ENCODE peak calls at places on chromosomes 12 and 14, in seven cellular contexts. M, P, E, J, A, D and Y are unnamed samples.

GRCh38 chr14:71467419-71467818 is 464.8 kb upstream of the RGS6 start:
- DNase-seq in M (no peak), P (no peak), E (no peak), J (no peak), A (no peak), D (no peak), Y (no peak)

GRCh38 chr12:4830568-4830967 is 79.1 kb upstream of the KCNA1 start:
- DNase-seq in M (no peak), P (no peak), E (no peak), J (no peak), A (no peak), D (peak; percentile 78), Y (no peak)

GRCh38 chr12:49201595-49202295 is 12.9 kb upstream of the TUBA1A start:
- DNase-seq in M (no peak), P (no peak), E (no peak), J (no peak), A (no peak), D (peak; percentile 60), Y (no peak)

GRCh38 chr12:108930155-108930554 is 50.3 kb downstream of the DAO start:
- DNase-seq in M (no peak), P (no peak), E (no peak), J (no peak), A (no peak), D (no peak), Y (no peak)

GRCh38 chr14:25121342-25122129 is 71.6 kb upstream of the STXBP6 start:
- DNase-seq in M (peak; percentile 34), P (no peak), E (peak; percentile 13), J (no peak), A (no peak), D (no peak), Y (no peak)

GRCh38 chr12:69266045-69266635 is 26.8 kb downstream of the CPSF6 start:
- DNase-seq in M (no peak), P (no peak), E (no peak), J (no peak), A (no peak), D (no peak), Y (no peak)

GRCh38 chr14:58907803-58908202 is 270.0 kb downstream of the DACT1 start:
- DNase-seq in M (no peak), P (no peak), E (no peak), J (no peak), A (no peak), D (no peak), Y (no peak)

GRCh38 chr14:64935508-64935907 is 7.0 kb downstream of the GPX2 start:
- DNase-seq in M (no peak), P (no peak), E (no peak), J (no peak), A (no peak), D (no peak), Y (no peak)

GRCh38 chr14:99753225-99754140 is 39.7 kb upstream of the EML1 start:
- DNase-seq in M (no peak), P (peak; percentile 68), E (no peak), J (no peak), A (no peak), D (peak; percentile 66), Y (no peak)

GRCh38 chr12:31928246-31929139 is 30.7 kb upstream of the RESF1 start:
- DNase-seq in M (no peak), P (no peak), E (no peak), J (no peak), A (no peak), D (no peak), Y (no peak)

GRCh38 chr12:25051583-25052190 is 102.8 kb upstream of the BCAT1 start:
- DNase-seq in M (no peak), P (no peak), E (no peak), J (no peak), A (peak; percentile 10), D (no peak), Y (no peak)

GRCh38 chr14:91997492-91997891 is 42.4 kb downstream of the TRIP11 start:
- DNase-seq in M (no peak), P (no peak), E (no peak), J (no peak), A (no peak), D (no peak), Y (no peak)

GRCh38 chr12:95944108-95944704 is 1.1 kb downstream of the AMDHD1 start:
- DNase-seq in M (no peak), P (no peak), E (no peak), J (no peak), A (no peak), D (no peak), Y (no peak)

GRCh38 chr12:11718768-11719253 is 69.3 kb downstream of the ETV6 start:
- DNase-seq in M (no peak), P (no peak), E (peak; percentile 38), J (no peak), A (no peak), D (no peak), Y (no peak)

GRCh38 chr12:50620050-50620974 is 115.5 kb downstream of the DIP2B start:
- DNase-seq in M (no peak), P (no peak), E (peak; percentile 57), J (no peak), A (no peak), D (peak; percentile 68), Y (no peak)

GRCh38 chr14:92549853-92550244 is 36.3 kb downstream of the RIN3 start:
- DNase-seq in M (no peak), P (peak; percentile 81), E (no peak), J (no peak), A (no peak), D (no peak), Y (peak; percentile 79)

GRCh38 chr14:36655571-36655962 is 6.1 kb upstream of the PAX9 start:
- DNase-seq in M (no peak), P (no peak), E (no peak), J (no peak), A (no peak), D (no peak), Y (no peak)

GRCh38 chr14:92362781-92363235 is 39.8 kb downstream of the SLC24A4 start:
- DNase-seq in M (no peak), P (peak; percentile 91), E (no peak), J (no peak), A (no peak), D (no peak), Y (no peak)

GRCh38 chr12:97277030-97277429 is 185.6 kb upstream of the RMST start:
- DNase-seq in M (no peak), P (no peak), E (no peak), J (no peak), A (no peak), D (no peak), Y (no peak)

GRCh38 chr14:32588448-32589320 is 259.6 kb downstream of the AKAP6 start:
- DNase-seq in M (peak; percentile 43), P (no peak), E (peak; percentile 22), J (no peak), A (no peak), D (peak; percentile 60), Y (no peak)

GRCh38 chr12:113781415-113782198 is 184.5 kb downstream of the RBM19 start:
- DNase-seq in M (peak; percentile 30), P (no peak), E (no peak), J (no peak), A (no peak), D (no peak), Y (no peak)

GRCh38 chr12:28191018-28191595 is 851 bp downstream of the CCDC91 start:
- DNase-seq in M (no peak), P (no peak), E (no peak), J (no peak), A (peak; percentile 25), D (no peak), Y (no peak)

GRCh38 chr14:80388980-80389711 is 177.8 kb upstream of the DIO2 start:
- DNase-seq in M (no peak), P (no peak), E (no peak), J (no peak), A (no peak), D (no peak), Y (no peak)

DNA sequence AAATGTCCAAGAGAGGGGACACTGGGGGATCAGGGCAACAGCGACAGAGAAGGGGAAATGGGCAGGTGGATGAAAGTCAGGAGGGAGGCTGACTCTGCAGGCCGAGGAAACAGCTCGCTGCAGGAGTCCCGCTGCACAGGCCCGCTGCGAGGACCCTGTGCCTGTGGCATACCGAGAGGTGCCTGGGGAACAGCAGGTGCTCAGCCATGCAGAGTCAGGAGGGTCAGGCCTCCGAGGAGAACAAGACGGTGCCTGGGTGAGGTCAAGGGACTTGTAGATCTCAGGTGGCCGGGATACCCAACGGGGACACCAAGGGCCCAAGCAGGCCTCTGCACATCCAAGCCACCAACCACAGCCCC is 67.6 kb downstream of the NCOR2 start:
- DNase-seq in M (no peak), P (no peak), E (no peak), J (no peak), A (no peak), D (peak; percentile 73), Y (no peak)
- H3K27ac ChIP-seq in M (no peak overlapping the region), P (no peak overlapping the region), E (peak overlapping the region; percentile 95), J (no peak overlapping the region), A (no peak overlapping the region), D (no peak overlapping the region), Y (no peak overlapping the region)

GRCh38 chr14:104288272-104288671 is 149.9 kb downstream of the KIF26A start:
- DNase-seq in M (no peak), P (peak; percentile 35), E (no peak), J (no peak), A (no peak), D (peak; percentile 41), Y (no peak)
- H3K27ac ChIP-seq in M (no peak overlapping the region), P (no peak overlapping the region), E (no peak overlapping the region), J (no peak overlapping the region), A (no peak overlapping the region), D (no peak overlapping the region), Y (no peak overlapping the region)

DNA sequence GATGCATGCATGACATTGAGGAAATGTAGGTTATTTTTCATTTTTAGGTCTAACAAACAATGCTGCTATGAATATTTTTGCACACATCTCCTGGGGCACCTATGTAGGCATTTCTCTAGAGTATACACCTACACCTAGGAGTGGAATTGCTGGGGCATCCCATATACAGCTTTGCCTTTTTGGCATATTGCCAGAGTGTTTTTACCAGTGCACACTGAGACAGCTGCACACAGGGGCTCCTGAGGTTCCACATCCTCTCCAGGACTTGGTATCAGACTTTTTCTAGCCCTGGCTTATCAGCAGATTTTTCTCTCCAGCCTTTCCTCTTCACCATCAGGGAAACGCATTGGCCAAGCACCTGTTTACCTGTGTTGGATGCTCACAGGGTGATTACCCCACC is 1.2 kb upstream of the NRIP2 start:
- DNase-seq in M (no peak), P (no peak), E (no peak), J (no peak), A (no peak), D (no peak), Y (no peak)
- H3K27ac ChIP-seq in M (no peak overlapping the region), P (no peak overlapping the region), E (no peak overlapping the region), J (no peak overlapping the region), A (no peak overlapping the region), D (no peak overlapping the region), Y (no peak overlapping the region)

GRCh38 chr12:116532428-116532827 is 26.8 kb upstream of the MAP1LC3B2 start:
- DNase-seq in M (no peak), P (no peak), E (no peak), J (no peak), A (no peak), D (no peak), Y (no peak)

GRCh38 chr12:116534341-116535121 is 24.6 kb upstream of the MAP1LC3B2 start:
- DNase-seq in M (no peak), P (no peak), E (no peak), J (no peak), A (no peak), D (peak; percentile 81), Y (peak; percentile 34)

GRCh38 chr12:116535241-116535640 is 23.9 kb upstream of the MAP1LC3B2 start:
- DNase-seq in M (no peak), P (no peak), E (no peak), J (no peak), A (no peak), D (no peak), Y (peak; percentile 31)

GRCh38 chr12:116533343-116534248 is 25.6 kb upstream of the MAP1LC3B2 start:
- DNase-seq in M (no peak), P (peak; percentile 92), E (peak; percentile 93), J (peak; percentile 79), A (peak; percentile 38), D (peak; percentile 99), Y (peak; percentile 80)

GRCh38 chr12:116532986-116533342 is 26.2 kb upstream of the MAP1LC3B2 start:
- DNase-seq in M (no peak), P (no peak), E (no peak), J (no peak), A (no peak), D (no peak), Y (no peak)
- H3K27ac ChIP-seq in M (no peak overlapping the region), P (no peak overlapping the region), E (peak overlapping the region; percentile 49), J (peak overlapping the region; percentile 77), A (no peak overlapping the region), D (no peak overlapping the region), Y (no peak overlapping the region)